ENCODE peak calls at places on chromosomes 6 and 20, in nine cellular contexts. One of them, this sample, is unnamed.

GRCh38 chr20:50172347-50173013 is 18.1 kb upstream of the CEBPB start:
- DNase-seq in iris pigment epithelial cell: peak; percentile 75
- DNase-seq in right cardiac atrium: peak; percentile 90
- DNase-seq in left kidney: peak; percentile 91
- DNase-seq in hepatocyte: peak; percentile 91
- DNase-seq in amniotic stem cell: no peak
- DNase-seq in CD8-positive, alpha-beta memory T cell: no peak
- DNase-seq in gastrocnemius medialis: peak; percentile 82
- DNase-seq in activated CD8-positive, alpha-beta T cell treated with anti-CD3 and anti-CD28 coated beads for 36 hours: peak; percentile 33
- DNase-seq in this sample: peak; percentile 66

GRCh38 chr6:166435574-166435973 is 52.8 kb upstream of the MPC1 start:
- DNase-seq in left kidney: peak; percentile 33
- DNase-seq in hepatocyte: no peak
- DNase-seq in amniotic stem cell: no peak
- DNase-seq in CD8-positive, alpha-beta memory T cell: peak; percentile 37
- DNase-seq in iris pigment epithelial cell: no peak
- DNase-seq in right cardiac atrium: peak; percentile 37
- DNase-seq in gastrocnemius medialis: peak; percentile 29
- DNase-seq in activated CD8-positive, alpha-beta T cell treated with anti-CD3 and anti-CD28 coated beads for 36 hours: peak; percentile 60
- DNase-seq in this sample: no peak

GRCh38 chr6:133983099-133983939 is 30.3 kb downstream of the TBPL1 start:
- DNase-seq in iris pigment epithelial cell: peak; percentile 78
- DNase-seq in left kidney: no peak
- DNase-seq in CD8-positive, alpha-beta memory T cell: peak; percentile 38
- DNase-seq in amniotic stem cell: no peak
- DNase-seq in activated CD8-positive, alpha-beta T cell treated with anti-CD3 and anti-CD28 coated beads for 36 hours: peak; percentile 70
- DNase-seq in right cardiac atrium: no peak
- DNase-seq in gastrocnemius medialis: no peak
- DNase-seq in hepatocyte: no peak
- DNase-seq in this sample: no peak

GRCh38 chr6:56766806-56767178 is 124.1 kb upstream of the DST start:
- DNase-seq in activated CD8-positive, alpha-beta T cell treated with anti-CD3 and anti-CD28 coated beads for 36 hours: no peak
- DNase-seq in iris pigment epithelial cell: peak; percentile 89
- DNase-seq in left kidney: no peak
- DNase-seq in amniotic stem cell: peak; percentile 51
- DNase-seq in right cardiac atrium: no peak
- DNase-seq in gastrocnemius medialis: no peak
- DNase-seq in CD8-positive, alpha-beta memory T cell: no peak
- DNase-seq in hepatocyte: no peak
- DNase-seq in this sample: peak; percentile 42

GRCh38 chr20:32891926-32892660 is 33.4 kb downstream of the EFCAB8 start:
- DNase-seq in amniotic stem cell: no peak
- DNase-seq in gastrocnemius medialis: no peak
- DNase-seq in CD8-positive, alpha-beta memory T cell: no peak
- DNase-seq in right cardiac atrium: no peak
- DNase-seq in iris pigment epithelial cell: no peak
- DNase-seq in hepatocyte: no peak
- DNase-seq in activated CD8-positive, alpha-beta T cell treated with anti-CD3 and anti-CD28 coated beads for 36 hours: no peak
- DNase-seq in left kidney: no peak
- DNase-seq in this sample: no peak

GRCh38 chr20:47317127-47317895 is 39.2 kb downstream of the ZMYND8 start:
- DNase-seq in activated CD8-positive, alpha-beta T cell treated with anti-CD3 and anti-CD28 coated beads for 36 hours: peak; percentile 75
- DNase-seq in CD8-positive, alpha-beta memory T cell: peak; percentile 14
- DNase-seq in gastrocnemius medialis: peak; percentile 89
- DNase-seq in hepatocyte: peak; percentile 82
- DNase-seq in iris pigment epithelial cell: peak; percentile 99
- DNase-seq in amniotic stem cell: peak; percentile 83
- DNase-seq in left kidney: peak; percentile 87
- DNase-seq in right cardiac atrium: peak; percentile 88
- DNase-seq in this sample: peak; percentile 59

GRCh38 chr6:26235240-26235730 is 129.7 kb upstream of the BTN3A2 start:
- DNase-seq in gastrocnemius medialis: no peak
- DNase-seq in amniotic stem cell: no peak
- DNase-seq in left kidney: no peak
- DNase-seq in hepatocyte: no peak
- DNase-seq in right cardiac atrium: no peak
- DNase-seq in iris pigment epithelial cell: peak; percentile 15
- DNase-seq in CD8-positive, alpha-beta memory T cell: no peak
- DNase-seq in activated CD8-positive, alpha-beta T cell treated with anti-CD3 and anti-CD28 coated beads for 36 hours: no peak
- DNase-seq in this sample: no peak

GRCh38 chr20:9412309-9412708 is 102.1 kb upstream of the LAMP5 start:
- DNase-seq in right cardiac atrium: no peak
- DNase-seq in CD8-positive, alpha-beta memory T cell: no peak
- DNase-seq in left kidney: no peak
- DNase-seq in gastrocnemius medialis: no peak
- DNase-seq in amniotic stem cell: no peak
- DNase-seq in iris pigment epithelial cell: no peak
- DNase-seq in hepatocyte: no peak
- DNase-seq in activated CD8-positive, alpha-beta T cell treated with anti-CD3 and anti-CD28 coated beads for 36 hours: no peak
- DNase-seq in this sample: no peak

GRCh38 chr6:84390334-84390733 is 162.9 kb upstream of the CEP162 start:
- DNase-seq in amniotic stem cell: no peak
- DNase-seq in gastrocnemius medialis: no peak
- DNase-seq in hepatocyte: no peak
- DNase-seq in CD8-positive, alpha-beta memory T cell: no peak
- DNase-seq in iris pigment epithelial cell: no peak
- DNase-seq in right cardiac atrium: no peak
- DNase-seq in activated CD8-positive, alpha-beta T cell treated with anti-CD3 and anti-CD28 coated beads for 36 hours: no peak
- DNase-seq in left kidney: no peak
- DNase-seq in this sample: peak; percentile 30

GRCh38 chr6:37168163-37168758 is 1.7 kb upstream of the PIM1 start:
- DNase-seq in CD8-positive, alpha-beta memory T cell: no peak
- DNase-seq in gastrocnemius medialis: no peak
- DNase-seq in activated CD8-positive, alpha-beta T cell treated with anti-CD3 and anti-CD28 coated beads for 36 hours: no peak
- DNase-seq in right cardiac atrium: no peak
- DNase-seq in amniotic stem cell: no peak
- DNase-seq in left kidney: peak; percentile 15
- DNase-seq in iris pigment epithelial cell: no peak
- DNase-seq in hepatocyte: no peak
- DNase-seq in this sample: no peak

GRCh38 chr6:2244261-2245102 is 923 bp downstream of the GMDS start:
- DNase-seq in activated CD8-positive, alpha-beta T cell treated with anti-CD3 and anti-CD28 coated beads for 36 hours: no peak
- DNase-seq in hepatocyte: peak; percentile 63
- DNase-seq in iris pigment epithelial cell: no peak
- DNase-seq in right cardiac atrium: no peak
- DNase-seq in gastrocnemius medialis: no peak
- DNase-seq in left kidney: peak; percentile 19
- DNase-seq in amniotic stem cell: no peak
- DNase-seq in CD8-positive, alpha-beta memory T cell: no peak
- DNase-seq in this sample: no peak

GRCh38 chr6:80363501-80363900 is 257.0 kb downstream of the BCKDHB start:
- DNase-seq in activated CD8-positive, alpha-beta T cell treated with anti-CD3 and anti-CD28 coated beads for 36 hours: no peak
- DNase-seq in amniotic stem cell: no peak
- DNase-seq in hepatocyte: no peak
- DNase-seq in gastrocnemius medialis: no peak
- DNase-seq in left kidney: no peak
- DNase-seq in CD8-positive, alpha-beta memory T cell: no peak
- DNase-seq in iris pigment epithelial cell: peak; percentile 25
- DNase-seq in right cardiac atrium: no peak
- DNase-seq in this sample: no peak

GRCh38 chr6:150773969-150774368 is 91.5 kb upstream of the MTHFD1L start:
- DNase-seq in right cardiac atrium: no peak
- DNase-seq in gastrocnemius medialis: no peak
- DNase-seq in activated CD8-positive, alpha-beta T cell treated with anti-CD3 and anti-CD28 coated beads for 36 hours: no peak
- DNase-seq in iris pigment epithelial cell: no peak
- DNase-seq in amniotic stem cell: no peak
- DNase-seq in CD8-positive, alpha-beta memory T cell: no peak
- DNase-seq in left kidney: no peak
- DNase-seq in hepatocyte: no peak
- DNase-seq in this sample: no peak

GRCh38 chr6:36296240-36296639 is 26.4 kb downstream of the PNPLA1 start:
- DNase-seq in iris pigment epithelial cell: peak; percentile 53
- DNase-seq in CD8-positive, alpha-beta memory T cell: no peak
- DNase-seq in gastrocnemius medialis: no peak
- DNase-seq in amniotic stem cell: no peak
- DNase-seq in hepatocyte: no peak
- DNase-seq in right cardiac atrium: no peak
- DNase-seq in left kidney: no peak
- DNase-seq in activated CD8-positive, alpha-beta T cell treated with anti-CD3 and anti-CD28 coated beads for 36 hours: no peak
- DNase-seq in this sample: no peak

GRCh38 chr20:49385471-49385870 is 97.0 kb downstream of the KCNB1 start:
- DNase-seq in amniotic stem cell: no peak
- DNase-seq in activated CD8-positive, alpha-beta T cell treated with anti-CD3 and anti-CD28 coated beads for 36 hours: peak; percentile 7
- DNase-seq in left kidney: peak; percentile 78
- DNase-seq in iris pigment epithelial cell: peak; percentile 43
- DNase-seq in right cardiac atrium: no peak
- DNase-seq in CD8-positive, alpha-beta memory T cell: no peak
- DNase-seq in gastrocnemius medialis: no peak
- DNase-seq in hepatocyte: peak; percentile 33
- DNase-seq in this sample: no peak

GRCh38 chr20:39800548-39800947 is 838.4 kb downstream of the DHX35 start:
- DNase-seq in amniotic stem cell: peak; percentile 50
- DNase-seq in activated CD8-positive, alpha-beta T cell treated with anti-CD3 and anti-CD28 coated beads for 36 hours: no peak
- DNase-seq in hepatocyte: no peak
- DNase-seq in gastrocnemius medialis: peak; percentile 3
- DNase-seq in CD8-positive, alpha-beta memory T cell: no peak
- DNase-seq in right cardiac atrium: peak; percentile 53
- DNase-seq in iris pigment epithelial cell: peak; percentile 34
- DNase-seq in left kidney: peak; percentile 7
- DNase-seq in this sample: no peak

GRCh38 chr20:16576219-16576618 is 3.0 kb upstream of the KIF16B start:
- DNase-seq in CD8-positive, alpha-beta memory T cell: no peak
- DNase-seq in activated CD8-positive, alpha-beta T cell treated with anti-CD3 and anti-CD28 coated beads for 36 hours: no peak
- DNase-seq in iris pigment epithelial cell: no peak
- DNase-seq in right cardiac atrium: no peak
- DNase-seq in amniotic stem cell: no peak
- DNase-seq in hepatocyte: no peak
- DNase-seq in left kidney: no peak
- DNase-seq in gastrocnemius medialis: no peak
- DNase-seq in this sample: no peak

GRCh38 chr20:1900321-1900791 is 5.1 kb downstream of the SIRPA start:
- DNase-seq in amniotic stem cell: peak; percentile 33
- DNase-seq in right cardiac atrium: peak; percentile 69
- DNase-seq in CD8-positive, alpha-beta memory T cell: no peak
- DNase-seq in activated CD8-positive, alpha-beta T cell treated with anti-CD3 and anti-CD28 coated beads for 36 hours: peak; percentile 11
- DNase-seq in gastrocnemius medialis: no peak
- DNase-seq in left kidney: peak; percentile 95
- DNase-seq in iris pigment epithelial cell: peak; percentile 83
- DNase-seq in hepatocyte: peak; percentile 88
- DNase-seq in this sample: no peak

GRCh38 chr20:17933711-17934110 is 34.9 kb downstream of the SNX5 start:
- DNase-seq in right cardiac atrium: no peak
- DNase-seq in amniotic stem cell: no peak
- DNase-seq in iris pigment epithelial cell: no peak
- DNase-seq in gastrocnemius medialis: no peak
- DNase-seq in left kidney: peak; percentile 56
- DNase-seq in activated CD8-positive, alpha-beta T cell treated with anti-CD3 and anti-CD28 coated beads for 36 hours: no peak
- DNase-seq in CD8-positive, alpha-beta memory T cell: no peak
- DNase-seq in hepatocyte: no peak
- DNase-seq in this sample: no peak

GRCh38 chr20:58046311-58046710 is 182.1 kb downstream of the ANKRD60 start:
- DNase-seq in left kidney: no peak
- DNase-seq in iris pigment epithelial cell: no peak
- DNase-seq in right cardiac atrium: no peak
- DNase-seq in amniotic stem cell: no peak
- DNase-seq in activated CD8-positive, alpha-beta T cell treated with anti-CD3 and anti-CD28 coated beads for 36 hours: no peak
- DNase-seq in CD8-positive, alpha-beta memory T cell: no peak
- DNase-seq in gastrocnemius medialis: no peak
- DNase-seq in hepatocyte: no peak
- DNase-seq in this sample: no peak

GRCh38 chr20:17967595-17968365 is 814 bp downstream of the SNX5 start:
- DNase-seq in left kidney: peak; percentile 42
- DNase-seq in activated CD8-positive, alpha-beta T cell treated with anti-CD3 and anti-CD28 coated beads for 36 hours: no peak
- DNase-seq in CD8-positive, alpha-beta memory T cell: no peak
- DNase-seq in amniotic stem cell: no peak
- DNase-seq in right cardiac atrium: no peak
- DNase-seq in iris pigment epithelial cell: peak; percentile 75
- DNase-seq in hepatocyte: no peak
- DNase-seq in gastrocnemius medialis: no peak
- DNase-seq in this sample: no peak

GRCh38 chr20:17611540-17612286 is 41.8 kb downstream of the DSTN start:
- DNase-seq in left kidney: no peak
- DNase-seq in hepatocyte: peak; percentile 68
- DNase-seq in right cardiac atrium: peak; percentile 32
- DNase-seq in gastrocnemius medialis: no peak
- DNase-seq in activated CD8-positive, alpha-beta T cell treated with anti-CD3 and anti-CD28 coated beads for 36 hours: peak; percentile 58
- DNase-seq in amniotic stem cell: no peak
- DNase-seq in CD8-positive, alpha-beta memory T cell: no peak
- DNase-seq in iris pigment epithelial cell: peak; percentile 38
- DNase-seq in this sample: no peak

GRCh38 chr6:121944361-121944760 is 455.1 kb upstream of the HSF2 start:
- DNase-seq in gastrocnemius medialis: no peak
- DNase-seq in hepatocyte: no peak
- DNase-seq in right cardiac atrium: no peak
- DNase-seq in iris pigment epithelial cell: peak; percentile 21
- DNase-seq in amniotic stem cell: no peak
- DNase-seq in left kidney: no peak
- DNase-seq in CD8-positive, alpha-beta memory T cell: no peak
- DNase-seq in activated CD8-positive, alpha-beta T cell treated with anti-CD3 and anti-CD28 coated beads for 36 hours: no peak
- DNase-seq in this sample: no peak

GRCh38 chr6:128358111-128358780 is 162.2 kb downstream of the PTPRK start:
- DNase-seq in activated CD8-positive, alpha-beta T cell treated with anti-CD3 and anti-CD28 coated beads for 36 hours: no peak
- DNase-seq in amniotic stem cell: no peak
- DNase-seq in hepatocyte: no peak
- DNase-seq in right cardiac atrium: no peak
- DNase-seq in gastrocnemius medialis: no peak
- DNase-seq in left kidney: no peak
- DNase-seq in CD8-positive, alpha-beta memory T cell: no peak
- DNase-seq in iris pigment epithelial cell: no peak
- DNase-seq in this sample: no peak

GRCh38 chr6:23647045-23647444 is 479.0 kb upstream of the NRSN1 start:
- DNase-seq in iris pigment epithelial cell: no peak
- DNase-seq in gastrocnemius medialis: no peak
- DNase-seq in left kidney: no peak
- DNase-seq in amniotic stem cell: no peak
- DNase-seq in CD8-positive, alpha-beta memory T cell: no peak
- DNase-seq in right cardiac atrium: no peak
- DNase-seq in hepatocyte: no peak
- DNase-seq in activated CD8-positive, alpha-beta T cell treated with anti-CD3 and anti-CD28 coated beads for 36 hours: no peak
- DNase-seq in this sample: no peak

GRCh38 chr20:25065625-25066338 is 7.8 kb upstream of the ACSS1 start:
- DNase-seq in CD8-positive, alpha-beta memory T cell: peak; percentile 66
- DNase-seq in activated CD8-positive, alpha-beta T cell treated with anti-CD3 and anti-CD28 coated beads for 36 hours: peak; percentile 83
- DNase-seq in hepatocyte: peak; percentile 67
- DNase-seq in amniotic stem cell: peak; percentile 31
- DNase-seq in iris pigment epithelial cell: peak; percentile 68
- DNase-seq in right cardiac atrium: no peak
- DNase-seq in left kidney: peak; percentile 76
- DNase-seq in gastrocnemius medialis: no peak
- DNase-seq in this sample: no peak

GRCh38 chr6:72382602-72383529 is 239.0 kb upstream of the KCNQ5 start:
- DNase-seq in activated CD8-positive, alpha-beta T cell treated with anti-CD3 and anti-CD28 coated beads for 36 hours: no peak
- DNase-seq in gastrocnemius medialis: no peak
- DNase-seq in hepatocyte: no peak
- DNase-seq in left kidney: no peak
- DNase-seq in iris pigment epithelial cell: no peak
- DNase-seq in right cardiac atrium: no peak
- DNase-seq in amniotic stem cell: no peak
- DNase-seq in CD8-positive, alpha-beta memory T cell: no peak
- DNase-seq in this sample: no peak

GRCh38 chr6:30568245-30568644 is 3.0 kb upstream of the ABCF1 start:
- DNase-seq in iris pigment epithelial cell: no peak
- DNase-seq in right cardiac atrium: no peak
- DNase-seq in gastrocnemius medialis: no peak
- DNase-seq in activated CD8-positive, alpha-beta T cell treated with anti-CD3 and anti-CD28 coated beads for 36 hours: peak; percentile 81
- DNase-seq in amniotic stem cell: no peak
- DNase-seq in hepatocyte: no peak
- DNase-seq in CD8-positive, alpha-beta memory T cell: no peak
- DNase-seq in left kidney: no peak
- DNase-seq in this sample: no peak

GRCh38 chr20:41497186-41497895 is 120.8 kb downstream of the CHD6 start:
- DNase-seq in hepatocyte: peak; percentile 25
- DNase-seq in right cardiac atrium: no peak
- DNase-seq in activated CD8-positive, alpha-beta T cell treated with anti-CD3 and anti-CD28 coated beads for 36 hours: no peak
- DNase-seq in left kidney: no peak
- DNase-seq in gastrocnemius medialis: no peak
- DNase-seq in iris pigment epithelial cell: peak; percentile 86
- DNase-seq in amniotic stem cell: no peak
- DNase-seq in CD8-positive, alpha-beta memory T cell: no peak
- DNase-seq in this sample: no peak

GRCh38 chr6:134374486-134374885 is 56.6 kb upstream of the SGK1 start:
- DNase-seq in amniotic stem cell: no peak
- DNase-seq in right cardiac atrium: peak; percentile 36
- DNase-seq in CD8-positive, alpha-beta memory T cell: no peak
- DNase-seq in left kidney: no peak
- DNase-seq in iris pigment epithelial cell: peak; percentile 56
- DNase-seq in activated CD8-positive, alpha-beta T cell treated with anti-CD3 and anti-CD28 coated beads for 36 hours: no peak
- DNase-seq in gastrocnemius medialis: no peak
- DNase-seq in hepatocyte: no peak
- DNase-seq in this sample: peak; percentile 52

GRCh38 chr20:57568960-57569359 is 8.1 kb downstream of the PCK1 start:
- DNase-seq in CD8-positive, alpha-beta memory T cell: no peak
- DNase-seq in amniotic stem cell: no peak
- DNase-seq in gastrocnemius medialis: no peak
- DNase-seq in iris pigment epithelial cell: no peak
- DNase-seq in left kidney: no peak
- DNase-seq in hepatocyte: no peak
- DNase-seq in activated CD8-positive, alpha-beta T cell treated with anti-CD3 and anti-CD28 coated beads for 36 hours: no peak
- DNase-seq in right cardiac atrium: no peak
- DNase-seq in this sample: no peak

This sample was measured in brain pericyte.